ENCODE peak calls at places on chromosome 6, in four cellular contexts. E is GM12878, Y is HepG2, J is K562. I is an unnamed sample.

GRCh38 chr6:161257778-161258457 is 15.9 kb downstream of the AGPAT4 start:
- DNase-seq in E (no peak), Y (no peak), J (no peak), I (no peak)

GRCh38 chr6:20400476-20401402 is 940 bp upstream of the E2F3 start:
- DNase-seq in Y (peak), J (peak), E (no peak), I (peak)

GRCh38 chr6:139905404-139906052 is 531.1 kb upstream of the CITED2 start:
- DNase-seq in J (no peak), Y (no peak), E (no peak), I (no peak)

GRCh38 chr6:155080876-155081845 is 86.0 kb downstream of the TIAM2 start:
- DNase-seq in E (no peak), J (no peak), Y (no peak), I (no peak)

GRCh38 chr6:125753218-125753936 is 3.9 kb downstream of the HEY2 start:
- DNase-seq in J (no peak), E (no peak), Y (peak), I (no peak)

GRCh38 chr6:17847203-17847602 is 140.2 kb downstream of the KIF13A start:
- DNase-seq in E (no peak), J (no peak), Y (no peak), I (no peak)

GRCh38 chr6:127606131-127606562 is 29.2 kb downstream of the C6orf58 start:
- DNase-seq in Y (peak), J (no peak), E (no peak), I (peak)

GRCh38 chr6:99254616-99255550 is 94.6 kb downstream of the FAXC start:
- DNase-seq in Y (no peak), E (no peak), J (no peak), I (no peak)

GRCh38 chr6:156747715-156748114 is 29.5 kb upstream of the ARID1B start:
- DNase-seq in Y (no peak), E (no peak), J (no peak), I (no peak)

GRCh38 chr6:11067348-11067747 is 23.2 kb upstream of the ELOVL2 start:
- DNase-seq in E (no peak), Y (peak), J (no peak), I (no peak)

GRCh38 chr6:14549319-14549770 is 431.8 kb downstream of the CD83 start:
- DNase-seq in J (no peak), Y (no peak), E (no peak), I (no peak)

GRCh38 chr6:158476389-158476788 is 83.5 kb upstream of the TMEM181 start:
- DNase-seq in Y (no peak), J (no peak), E (peak), I (no peak)

GRCh38 chr6:143691900-143692572 is 14.3 kb downstream of the PHACTR2 start:
- DNase-seq in J (no peak), E (no peak), Y (no peak), I (no peak)

GRCh38 chr6:7424967-7425807 is 35.6 kb downstream of the RIOK1 start:
- DNase-seq in J (peak), Y (peak), E (no peak), I (no peak)

GRCh38 chr6:93554018-93554417 is 134.7 kb upstream of the EPHA7 start:
- DNase-seq in Y (no peak), E (no peak), J (no peak), I (no peak)

GRCh38 chr6:423799-424345 is 32.3 kb downstream of the IRF4 start:
- DNase-seq in J (no peak), E (no peak), Y (no peak), I (peak)

GRCh38 chr6:111791415-111791814 is 81.8 kb downstream of the FYN start:
- DNase-seq in J (no peak), Y (no peak), E (no peak), I (no peak)

GRCh38 chr6:79718509-79719247 is 87.5 kb downstream of the SH3BGRL2 start:
- DNase-seq in E (no peak), Y (no peak), J (no peak), I (no peak)

GRCh38 chr6:24589334-24589733 is 56.7 kb downstream of the KIAA0319 start:
- DNase-seq in E (no peak), Y (no peak), J (no peak), I (no peak)

GRCh38 chr6:117381749-117382148 is 44.0 kb downstream of the ROS1 start:
- DNase-seq in E (no peak), Y (no peak), J (no peak), I (no peak)

GRCh38 chr6:40936810-40937209 is 102.2 kb downstream of the UNC5CL start:
- DNase-seq in E (no peak), Y (no peak), J (no peak), I (no peak)
- TF ChIP-seq CBFB in E (no peak), Y (no peak), J (no peak), I (no peak)

GRCh38 chr6:73394577-73395354 is at the start of gene DDX43:
- DNase-seq in J (no peak), E (no peak), Y (no peak), I (peak)
- TF ChIP-seq CBFB in J (no peak), E (no peak), Y (no peak), I (no peak)

DNA sequence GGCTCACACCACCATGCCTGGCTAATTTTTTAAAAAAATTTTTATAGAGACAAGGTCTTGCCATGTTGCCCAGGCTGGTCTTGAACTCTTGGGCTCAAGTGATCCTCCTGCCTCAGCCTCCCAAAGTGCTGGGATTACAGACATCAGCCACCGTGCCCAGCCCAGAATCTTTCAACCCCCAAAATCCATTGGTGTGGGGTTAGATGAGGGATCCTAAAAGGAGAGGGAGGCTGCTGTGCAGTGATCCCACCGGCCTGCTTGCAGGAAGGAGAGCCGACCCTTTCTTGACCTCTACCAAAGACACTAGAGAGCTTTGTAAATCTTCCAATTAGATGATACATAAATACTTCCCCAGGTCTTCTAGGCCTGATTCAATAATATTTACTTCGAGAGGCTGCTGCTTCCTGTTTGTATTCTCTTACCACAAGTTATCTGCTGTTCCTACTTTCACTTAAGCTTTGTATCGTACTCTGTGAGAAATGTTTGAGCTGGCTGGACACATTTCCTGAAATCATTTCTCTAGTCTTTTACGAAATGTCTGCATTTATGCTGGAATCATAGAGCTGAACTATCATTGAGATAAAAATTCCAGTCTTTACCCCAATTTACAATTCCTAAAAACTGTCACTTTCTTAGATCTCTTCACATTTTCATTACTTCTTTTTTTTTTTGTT is 49.3 kb upstream of the IER3 start:
- DNase-seq in Y (peak), J (no peak), E (peak), I (no peak)
- TF ChIP-seq CBFB in Y (no peak), J (no peak), E (peak), I (no peak)

GRCh38 chr6:160133441-160134336 is 12.1 kb downstream of the SLC22A1 start:
- DNase-seq in Y (no peak), E (no peak), J (no peak), I (no peak)
- TF ChIP-seq CBFB in Y (no peak), E (no peak), J (no peak), I (no peak)

GRCh38 chr6:150200428-150201105 is 57.7 kb downstream of the PPP1R14C start:
- DNase-seq in J (no peak), E (no peak), Y (no peak), I (no peak)

GRCh38 chr6:150201791-150202329 is 59.0 kb downstream of the PPP1R14C start:
- DNase-seq in Y (no peak), J (no peak), E (no peak), I (no peak)

GRCh38 chr6:150202934-150203333 is 60.1 kb downstream of the PPP1R14C start:
- DNase-seq in Y (no peak), J (no peak), E (no peak), I (no peak)

GRCh38 chr6:150202404-150202803 is 59.6 kb downstream of the PPP1R14C start:
- DNase-seq in J (no peak), E (no peak), Y (no peak), I (no peak)

GRCh38 chr6:150201285-150201684 is 58.4 kb downstream of the PPP1R14C start:
- DNase-seq in J (no peak), E (no peak), Y (no peak), I (no peak)
- TF ChIP-seq CBFB in J (no peak), E (no peak), Y (no peak), I (no peak)

GRCh38 chr6:114987281-114987680 is 644.5 kb upstream of the HS3ST5 start:
- DNase-seq in J (no peak), E (no peak), Y (no peak), I (no peak)

GRCh38 chr6:114989279-114989964 is 646.6 kb upstream of the HS3ST5 start:
- DNase-seq in E (no peak), Y (no peak), J (no peak), I (no peak)
- TF ChIP-seq CBFB in E (peak), Y (no peak), J (no peak), I (no peak)

GRCh38 chr6:43707269-43707668 is 19.7 kb upstream of the MRPS18A start:
- DNase-seq in Y (no peak), J (no peak), E (no peak), I (no peak)

GRCh38 chr6:43708857-43709653 is 21.5 kb upstream of the MRPS18A start:
- DNase-seq in Y (no peak), J (peak), E (no peak), I (no peak)

GRCh38 chr6:43705996-43706395 is 18.4 kb upstream of the MRPS18A start:
- DNase-seq in J (no peak), E (no peak), Y (no peak), I (no peak)

GRCh38 chr6:43707767-43708166 is 20.2 kb upstream of the MRPS18A start:
- DNase-seq in E (no peak), Y (no peak), J (no peak), I (no peak)

DNA sequence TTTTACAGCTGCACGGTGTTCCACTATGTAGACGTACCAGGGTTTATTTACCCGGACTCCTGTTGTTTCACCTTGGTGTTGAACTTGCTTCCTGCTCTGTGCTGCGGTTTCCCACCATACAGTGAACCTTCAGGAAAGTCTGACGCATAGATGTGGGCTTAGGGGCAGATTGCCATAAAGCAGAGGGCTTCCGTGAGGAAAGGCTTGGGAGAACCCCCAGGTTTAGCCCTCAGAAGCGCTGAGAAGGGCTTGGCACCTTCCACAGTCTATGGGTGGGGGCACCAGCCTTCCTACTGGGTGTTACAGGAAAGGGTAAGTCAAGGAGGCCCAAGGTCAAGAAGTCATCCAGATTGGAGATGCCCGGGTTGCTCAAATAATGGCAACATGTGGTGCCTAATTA is 19.2 kb upstream of the MRPS18A start:
- DNase-seq in Y (peak), E (no peak), J (no peak), I (no peak)
- TF ChIP-seq CBFB in Y (peak), E (no peak), J (no peak), I (no peak)

GRCh38 chr6:106529438-106529837 is 99.9 kb downstream of the RTN4IP1 start:
- DNase-seq in Y (no peak), E (no peak), J (no peak), I (no peak)

GRCh38 chr6:106527111-106527510 is 102.2 kb downstream of the RTN4IP1 start:
- DNase-seq in J (no peak), E (no peak), Y (no peak), I (no peak)

GRCh38 chr6:106528521-106528920 is 100.8 kb downstream of the RTN4IP1 start:
- DNase-seq in E (no peak), J (no peak), Y (no peak), I (no peak)

GRCh38 chr6:106530026-106530425 is 99.3 kb downstream of the RTN4IP1 start:
- DNase-seq in Y (no peak), E (no peak), J (no peak), I (no peak)

DNA sequence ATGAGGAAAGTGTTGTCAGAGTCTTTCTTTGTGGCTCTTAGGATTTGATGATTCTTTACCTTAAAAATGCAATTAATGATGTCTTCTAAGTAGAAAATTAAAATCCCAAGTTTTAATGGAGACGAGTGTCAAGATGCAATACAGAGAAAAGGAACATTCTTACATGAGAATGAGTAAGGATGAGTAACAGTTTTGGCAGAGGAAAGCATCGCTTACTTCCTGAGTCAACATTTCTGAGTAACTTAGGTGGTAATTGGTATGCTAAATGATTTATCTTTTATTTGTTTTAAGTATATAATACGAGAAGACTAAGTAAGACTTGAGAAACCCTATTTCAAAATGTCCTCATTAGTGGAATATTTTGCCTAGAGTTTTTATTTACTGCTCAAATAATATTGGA is 101.3 kb downstream of the RTN4IP1 start:
- DNase-seq in E (no peak), J (no peak), Y (no peak), I (no peak)
- TF ChIP-seq CBFB in E (no peak), J (no peak), Y (no peak), I (no peak)

GRCh38 chr6:132713355-132714134 is at the start of gene VNN1:
- DNase-seq in E (no peak), Y (no peak), J (no peak), I (no peak)
- TF ChIP-seq CBFB in E (no peak), Y (no peak), J (no peak), I (no peak)

I was measured in WTC11.